ENCODE peak calls at places on chromosomes 12 and 14, in seven cellular contexts. One of them, this sample, is unnamed.
A peak's percentile ranks its signal among the peaks of the same experiment; 100 is the strongest.

GRCh38 chr12:2625267-2625666 is 169.5 kb upstream of the FKBP4 start:
- DNase-seq in naive thymus-derived CD4-positive, alpha-beta T cell: no peak
- DNase-seq in stomach: no peak
- DNase-seq in neural progenitor cell: no peak
- DNase-seq in astrocyte: no peak
- DNase-seq in heart right ventricle: no peak
- DNase-seq in left ventricle myocardium inferior: no peak
- DNase-seq in this sample: no peak

GRCh38 chr14:52112336-52113018 is 43.6 kb upstream of the NID2 start:
- DNase-seq in naive thymus-derived CD4-positive, alpha-beta T cell: no peak
- DNase-seq in stomach: no peak
- DNase-seq in neural progenitor cell: no peak
- DNase-seq in astrocyte: peak; percentile 62
- DNase-seq in heart right ventricle: no peak
- DNase-seq in left ventricle myocardium inferior: no peak
- DNase-seq in this sample: no peak

GRCh38 chr14:76958975-76959710 is 69.4 kb downstream of the IRF2BPL start:
- DNase-seq in naive thymus-derived CD4-positive, alpha-beta T cell: no peak
- DNase-seq in stomach: no peak
- DNase-seq in neural progenitor cell: no peak
- DNase-seq in astrocyte: peak; percentile 89
- DNase-seq in heart right ventricle: peak; percentile 36
- DNase-seq in left ventricle myocardium inferior: no peak
- DNase-seq in this sample: peak; percentile 66

GRCh38 chr14:71932229-71932951 is at the start of gene RGS6:
- DNase-seq in naive thymus-derived CD4-positive, alpha-beta T cell: no peak
- DNase-seq in stomach: peak; percentile 28
- DNase-seq in neural progenitor cell: peak; percentile 91
- DNase-seq in astrocyte: peak; percentile 4
- DNase-seq in heart right ventricle: peak; percentile 54
- DNase-seq in left ventricle myocardium inferior: peak; percentile 34
- DNase-seq in this sample: no peak

GRCh38 chr14:23381871-23382270 is 5.0 kb downstream of the CMTM5 start:
- DNase-seq in naive thymus-derived CD4-positive, alpha-beta T cell: no peak
- DNase-seq in stomach: no peak
- DNase-seq in neural progenitor cell: no peak
- DNase-seq in astrocyte: no peak
- DNase-seq in heart right ventricle: no peak
- DNase-seq in left ventricle myocardium inferior: no peak
- DNase-seq in this sample: no peak

GRCh38 chr12:104384141-104384880 is 72.4 kb upstream of the CHST11 start:
- DNase-seq in naive thymus-derived CD4-positive, alpha-beta T cell: no peak
- DNase-seq in stomach: no peak
- DNase-seq in neural progenitor cell: no peak
- DNase-seq in astrocyte: no peak
- DNase-seq in heart right ventricle: no peak
- DNase-seq in left ventricle myocardium inferior: no peak
- DNase-seq in this sample: no peak

GRCh38 chr12:117236456-117237001 is 46.3 kb upstream of the FBXO21 start:
- DNase-seq in naive thymus-derived CD4-positive, alpha-beta T cell: no peak
- DNase-seq in stomach: peak; percentile 85
- DNase-seq in neural progenitor cell: peak; percentile 93
- DNase-seq in astrocyte: peak; percentile 16
- DNase-seq in heart right ventricle: peak; percentile 80
- DNase-seq in left ventricle myocardium inferior: peak; percentile 76
- DNase-seq in this sample: peak; percentile 5

GRCh38 chr12:110957652-110958051 is 37.3 kb upstream of the MYL2 start:
- DNase-seq in naive thymus-derived CD4-positive, alpha-beta T cell: no peak
- DNase-seq in stomach: no peak
- DNase-seq in neural progenitor cell: no peak
- DNase-seq in astrocyte: no peak
- DNase-seq in heart right ventricle: no peak
- DNase-seq in left ventricle myocardium inferior: no peak
- DNase-seq in this sample: no peak

GRCh38 chr14:55142466-55142865 is 13.4 kb downstream of the LGALS3 start:
- DNase-seq in naive thymus-derived CD4-positive, alpha-beta T cell: no peak
- DNase-seq in stomach: no peak
- DNase-seq in neural progenitor cell: no peak
- DNase-seq in astrocyte: no peak
- DNase-seq in heart right ventricle: no peak
- DNase-seq in left ventricle myocardium inferior: no peak
- DNase-seq in this sample: no peak

GRCh38 chr14:29637406-29637805 is 290.2 kb downstream of the PRKD1 start:
- DNase-seq in naive thymus-derived CD4-positive, alpha-beta T cell: no peak
- DNase-seq in stomach: peak; percentile 83
- DNase-seq in neural progenitor cell: no peak
- DNase-seq in astrocyte: peak; percentile 71
- DNase-seq in heart right ventricle: no peak
- DNase-seq in left ventricle myocardium inferior: peak; percentile 40
- DNase-seq in this sample: no peak

GRCh38 chr14:21852061-21852664 is 178.5 kb upstream of the OR4E1 start:
- DNase-seq in naive thymus-derived CD4-positive, alpha-beta T cell: peak; percentile 56
- DNase-seq in stomach: peak; percentile 57
- DNase-seq in neural progenitor cell: peak; percentile 76
- DNase-seq in astrocyte: no peak
- DNase-seq in heart right ventricle: peak; percentile 21
- DNase-seq in left ventricle myocardium inferior: no peak
- DNase-seq in this sample: no peak

GRCh38 chr14:61698216-61698980 is 3.1 kb downstream of the HIF1A start:
- DNase-seq in naive thymus-derived CD4-positive, alpha-beta T cell: no peak
- DNase-seq in stomach: no peak
- DNase-seq in neural progenitor cell: peak; percentile 15
- DNase-seq in astrocyte: no peak
- DNase-seq in heart right ventricle: no peak
- DNase-seq in left ventricle myocardium inferior: no peak
- DNase-seq in this sample: no peak

GRCh38 chr12:122946690-122947271 is 19.5 kb downstream of the ABCB9 start:
- DNase-seq in naive thymus-derived CD4-positive, alpha-beta T cell: no peak
- DNase-seq in stomach: peak; percentile 85
- DNase-seq in neural progenitor cell: peak; percentile 31
- DNase-seq in astrocyte: peak; percentile 99
- DNase-seq in heart right ventricle: peak; percentile 55
- DNase-seq in left ventricle myocardium inferior: peak; percentile 68
- DNase-seq in this sample: peak; percentile 78

GRCh38 chr12:92745874-92746553 is 43.2 kb downstream of the PLEKHG7 start:
- DNase-seq in naive thymus-derived CD4-positive, alpha-beta T cell: no peak
- DNase-seq in stomach: peak; percentile 28
- DNase-seq in neural progenitor cell: no peak
- DNase-seq in astrocyte: peak; percentile 97
- DNase-seq in heart right ventricle: peak; percentile 71
- DNase-seq in left ventricle myocardium inferior: peak; percentile 83
- DNase-seq in this sample: peak; percentile 70

GRCh38 chr12:52014567-52015392 is 8.0 kb downstream of the TAMALIN start:
- DNase-seq in naive thymus-derived CD4-positive, alpha-beta T cell: no peak
- DNase-seq in stomach: no peak
- DNase-seq in neural progenitor cell: peak; percentile 68
- DNase-seq in astrocyte: peak; percentile 40
- DNase-seq in heart right ventricle: no peak
- DNase-seq in left ventricle myocardium inferior: no peak
- DNase-seq in this sample: no peak

GRCh38 chr14:101102875-101103274 is 199.4 kb upstream of the RTL1 start:
- DNase-seq in naive thymus-derived CD4-positive, alpha-beta T cell: no peak
- DNase-seq in stomach: no peak
- DNase-seq in neural progenitor cell: no peak
- DNase-seq in astrocyte: no peak
- DNase-seq in heart right ventricle: no peak
- DNase-seq in left ventricle myocardium inferior: no peak
- DNase-seq in this sample: no peak

GRCh38 chr12:64633940-64634337 is 23.6 kb downstream of the RASSF3 start:
- DNase-seq in naive thymus-derived CD4-positive, alpha-beta T cell: no peak
- DNase-seq in stomach: peak; percentile 74
- DNase-seq in neural progenitor cell: no peak
- DNase-seq in astrocyte: peak; percentile 69
- DNase-seq in heart right ventricle: peak; percentile 53
- DNase-seq in left ventricle myocardium inferior: peak; percentile 46
- DNase-seq in this sample: no peak

GRCh38 chr12:122403115-122403770 is 19.2 kb downstream of the CLIP1 start:
- DNase-seq in naive thymus-derived CD4-positive, alpha-beta T cell: no peak
- DNase-seq in stomach: no peak
- DNase-seq in neural progenitor cell: no peak
- DNase-seq in astrocyte: no peak
- DNase-seq in heart right ventricle: no peak
- DNase-seq in left ventricle myocardium inferior: no peak
- DNase-seq in this sample: no peak

GRCh38 chr12:104790296-104791125 is 167.6 kb downstream of the SLC41A2 start:
- DNase-seq in naive thymus-derived CD4-positive, alpha-beta T cell: no peak
- DNase-seq in stomach: peak; percentile 40
- DNase-seq in neural progenitor cell: peak; percentile 72
- DNase-seq in astrocyte: no peak
- DNase-seq in heart right ventricle: peak; percentile 56
- DNase-seq in left ventricle myocardium inferior: peak; percentile 47
- DNase-seq in this sample: no peak

GRCh38 chr12:74415633-74416032 is 122.0 kb upstream of the ATXN7L3B start:
- DNase-seq in naive thymus-derived CD4-positive, alpha-beta T cell: no peak
- DNase-seq in stomach: no peak
- DNase-seq in neural progenitor cell: peak; percentile 39
- DNase-seq in astrocyte: peak; percentile 5
- DNase-seq in heart right ventricle: no peak
- DNase-seq in left ventricle myocardium inferior: no peak
- DNase-seq in this sample: no peak

GRCh38 chr12:98796745-98797144 is 151.7 kb downstream of the APAF1 start:
- DNase-seq in naive thymus-derived CD4-positive, alpha-beta T cell: no peak
- DNase-seq in stomach: no peak
- DNase-seq in neural progenitor cell: no peak
- DNase-seq in astrocyte: no peak
- DNase-seq in heart right ventricle: no peak
- DNase-seq in left ventricle myocardium inferior: no peak
- DNase-seq in this sample: no peak

GRCh38 chr14:35196571-35196970 is 74.2 kb downstream of the PRORP start:
- DNase-seq in naive thymus-derived CD4-positive, alpha-beta T cell: no peak
- DNase-seq in stomach: no peak
- DNase-seq in neural progenitor cell: no peak
- DNase-seq in astrocyte: no peak
- DNase-seq in heart right ventricle: no peak
- DNase-seq in left ventricle myocardium inferior: no peak
- DNase-seq in this sample: no peak

GRCh38 chr14:72613975-72614319 is 280.0 kb downstream of the DPF3 start:
- DNase-seq in naive thymus-derived CD4-positive, alpha-beta T cell: no peak
- DNase-seq in stomach: no peak
- DNase-seq in neural progenitor cell: no peak
- DNase-seq in astrocyte: no peak
- DNase-seq in heart right ventricle: no peak
- DNase-seq in left ventricle myocardium inferior: no peak
- DNase-seq in this sample: no peak

GRCh38 chr12:50059440-50060119 is 2.2 kb downstream of the ASIC1 start:
- DNase-seq in naive thymus-derived CD4-positive, alpha-beta T cell: no peak
- DNase-seq in stomach: no peak
- DNase-seq in neural progenitor cell: no peak
- DNase-seq in astrocyte: peak; percentile 20
- DNase-seq in heart right ventricle: no peak
- DNase-seq in left ventricle myocardium inferior: no peak
- DNase-seq in this sample: no peak

GRCh38 chr12:94636462-94637085 is 13.8 kb downstream of the TMCC3 start:
- DNase-seq in naive thymus-derived CD4-positive, alpha-beta T cell: no peak
- DNase-seq in stomach: no peak
- DNase-seq in neural progenitor cell: no peak
- DNase-seq in astrocyte: no peak
- DNase-seq in heart right ventricle: no peak
- DNase-seq in left ventricle myocardium inferior: no peak
- DNase-seq in this sample: no peak
- H3K4me1 ChIP-seq in naive thymus-derived CD4-positive, alpha-beta T cell: no peaks in the 10 kb centered on the region
- H3K4me1 ChIP-seq in stomach: no peaks in the 10 kb centered on the region
- H3K4me1 ChIP-seq in neural progenitor cell: peaks cover 6% of the 10 kb centered on the region
- H3K4me1 ChIP-seq in astrocyte: no peaks in the 10 kb centered on the region
- H3K4me1 ChIP-seq in heart right ventricle: no peaks in the 10 kb centered on the region
- H3K4me1 ChIP-seq in left ventricle myocardium inferior: no peaks in the 10 kb centered on the region
- H3K4me1 ChIP-seq in this sample: no peaks in the 10 kb centered on the region

DNA sequence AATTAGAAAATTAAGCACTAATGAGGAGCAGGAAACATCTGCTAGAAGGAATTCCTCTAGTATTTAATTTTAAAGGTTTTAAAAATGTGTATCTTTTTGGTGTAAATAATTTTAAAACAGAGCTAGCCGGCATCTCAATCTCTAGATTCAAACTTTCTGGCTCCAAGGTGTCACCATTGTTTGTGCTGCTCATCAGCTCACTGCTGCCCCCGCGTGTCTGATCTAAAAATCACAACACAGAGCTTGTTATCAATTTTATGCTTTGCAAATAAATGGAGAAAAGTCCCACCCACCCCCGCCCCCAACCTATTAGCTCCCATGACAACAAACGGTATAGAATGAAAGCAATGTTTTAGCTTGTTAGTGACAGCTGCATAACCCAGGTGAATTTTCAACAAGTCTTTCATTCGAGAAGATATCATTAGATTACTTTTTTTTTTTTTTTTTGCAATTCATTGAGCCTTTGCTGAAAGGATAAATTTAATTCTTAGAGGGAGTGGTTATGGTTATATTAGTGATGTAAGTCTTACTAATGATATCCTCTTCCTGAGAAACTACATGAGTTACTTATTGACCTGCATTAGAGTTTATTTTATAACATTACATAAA is 11.3 kb upstream of the ABHD12B start:
- DNase-seq in naive thymus-derived CD4-positive, alpha-beta T cell: peak; percentile 80
- DNase-seq in stomach: peak; percentile 85
- DNase-seq in neural progenitor cell: peak; percentile 78
- DNase-seq in astrocyte: peak; percentile 44
- DNase-seq in heart right ventricle: peak; percentile 70
- DNase-seq in left ventricle myocardium inferior: peak; percentile 74
- DNase-seq in this sample: peak; percentile 40
- H3K4me3 ChIP-seq in naive thymus-derived CD4-positive, alpha-beta T cell: peak overlapping the region; percentile 84
- H3K4me3 ChIP-seq in stomach: peak overlapping the region; percentile 52
- H3K4me3 ChIP-seq in neural progenitor cell: no peak overlapping the region
- H3K4me3 ChIP-seq in astrocyte: peak overlapping the region; percentile 77
- H3K4me3 ChIP-seq in heart right ventricle: peak overlapping the region; percentile 63
- H3K4me3 ChIP-seq in left ventricle myocardium inferior: peak overlapping the region; percentile 72
- H3K4me3 ChIP-seq in this sample: peak overlapping the region; percentile 96

GRCh38 chr12:108693186-108693585 is 38.1 kb downstream of the CORO1C start:
- DNase-seq in naive thymus-derived CD4-positive, alpha-beta T cell: no peak
- DNase-seq in stomach: no peak
- DNase-seq in neural progenitor cell: no peak
- DNase-seq in astrocyte: no peak
- DNase-seq in heart right ventricle: no peak
- DNase-seq in left ventricle myocardium inferior: no peak
- DNase-seq in this sample: no peak
- H3K4me1 ChIP-seq in naive thymus-derived CD4-positive, alpha-beta T cell: peaks cover 32% of the 10 kb centered on the region
- H3K4me1 ChIP-seq in stomach: peaks cover 92% of the 10 kb centered on the region
- H3K4me1 ChIP-seq in neural progenitor cell: peaks cover 28% of the 10 kb centered on the region
- H3K4me1 ChIP-seq in astrocyte: peaks cover 79% of the 10 kb centered on the region
- H3K4me1 ChIP-seq in heart right ventricle: peaks cover 27% of the 10 kb centered on the region
- H3K4me1 ChIP-seq in left ventricle myocardium inferior: peaks cover 95% of the 10 kb centered on the region
- H3K4me1 ChIP-seq in this sample: peaks cover 96% of the 10 kb centered on the region

DNA sequence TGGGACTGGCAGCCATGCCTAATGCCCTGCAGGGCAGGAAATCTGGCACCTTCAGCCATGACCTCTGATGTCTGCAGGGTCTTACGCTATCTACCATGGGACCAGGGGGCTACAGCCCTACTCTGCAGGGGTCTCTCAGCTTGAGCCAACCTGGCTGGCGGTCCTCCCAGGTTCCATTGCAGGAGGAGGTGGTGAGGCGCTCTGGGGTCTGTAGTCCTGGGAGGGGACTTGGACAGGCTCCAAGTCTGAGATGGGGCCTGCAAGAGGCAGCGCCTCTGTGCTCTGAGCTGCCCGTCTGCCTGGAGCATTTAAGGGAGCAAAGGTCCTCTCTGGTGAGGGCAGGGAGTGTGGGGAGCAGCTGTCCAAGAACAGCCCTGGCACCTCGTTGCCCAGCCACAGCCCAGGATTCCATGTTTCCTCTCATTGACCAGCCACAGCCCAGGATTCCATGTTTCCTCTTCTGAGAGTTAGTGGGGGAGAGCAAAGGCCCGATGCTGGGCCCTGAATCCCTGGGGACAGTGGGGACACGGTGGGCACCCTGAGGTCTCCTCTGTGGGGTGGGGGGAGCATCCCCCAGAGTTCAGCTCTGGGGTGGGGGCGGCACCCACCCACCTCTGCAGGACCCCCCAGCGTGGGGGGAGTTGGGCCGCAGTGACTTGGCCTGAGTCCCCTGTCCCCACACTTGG is 678 bp downstream of the PLD4 start:
- DNase-seq in naive thymus-derived CD4-positive, alpha-beta T cell: no peak
- DNase-seq in stomach: no peak
- DNase-seq in neural progenitor cell: no peak
- DNase-seq in astrocyte: no peak
- DNase-seq in heart right ventricle: no peak
- DNase-seq in left ventricle myocardium inferior: no peak
- DNase-seq in this sample: no peak
- H3K4me3 ChIP-seq in naive thymus-derived CD4-positive, alpha-beta T cell: no peak overlapping the region
- H3K4me3 ChIP-seq in stomach: no peak overlapping the region
- H3K4me3 ChIP-seq in neural progenitor cell: no peak overlapping the region
- H3K4me3 ChIP-seq in astrocyte: no peak overlapping the region
- H3K4me3 ChIP-seq in heart right ventricle: no peak overlapping the region
- H3K4me3 ChIP-seq in left ventricle myocardium inferior: no peak overlapping the region
- H3K4me3 ChIP-seq in this sample: no peak overlapping the region